ENCODE peak calls at places on chromosome 13, in eight cellular contexts. One of them, this sample, is unnamed.

GRCh38 chr13:42136518-42136917 is 88.1 kb downstream of the DGKH start:
- DNase-seq in stimulated activated CD4-positive, alpha-beta T cell treated with anti-CD3 and anti-CD28 coated beads, Interleukin-1b, Interleukin-23, amount 100 ng/mL, for 24 hours: no peak
- DNase-seq in psoas muscle: no peak
- DNase-seq in naive thymus-derived CD8-positive, alpha-beta T cell: no peak
- DNase-seq in AG08396: no peak
- DNase-seq in ELF-1: no peak
- DNase-seq in foreskin melanocyte: no peak
- DNase-seq in substantia nigra: no peak
- DNase-seq in this sample: no peak

GRCh38 chr13:91567485-91568207 is 169.2 kb downstream of the GPC5 start:
- DNase-seq in stimulated activated CD4-positive, alpha-beta T cell treated with anti-CD3 and anti-CD28 coated beads, Interleukin-1b, Interleukin-23, amount 100 ng/mL, for 24 hours: no peak
- DNase-seq in psoas muscle: no peak
- DNase-seq in naive thymus-derived CD8-positive, alpha-beta T cell: no peak
- DNase-seq in AG08396: no peak
- DNase-seq in ELF-1: no peak
- DNase-seq in foreskin melanocyte: peak
- DNase-seq in substantia nigra: no peak
- DNase-seq in this sample: no peak

GRCh38 chr13:19179916-19180315 is 1.7 kb downstream of the TUBA3C start:
- DNase-seq in stimulated activated CD4-positive, alpha-beta T cell treated with anti-CD3 and anti-CD28 coated beads, Interleukin-1b, Interleukin-23, amount 100 ng/mL, for 24 hours: no peak
- DNase-seq in psoas muscle: no peak
- DNase-seq in naive thymus-derived CD8-positive, alpha-beta T cell: no peak
- DNase-seq in AG08396: no peak
- DNase-seq in ELF-1: no peak
- DNase-seq in foreskin melanocyte: no peak
- DNase-seq in substantia nigra: no peak
- DNase-seq in this sample: no peak

GRCh38 chr13:80562423-80562822 is 221.5 kb upstream of the SPRY2 start:
- DNase-seq in stimulated activated CD4-positive, alpha-beta T cell treated with anti-CD3 and anti-CD28 coated beads, Interleukin-1b, Interleukin-23, amount 100 ng/mL, for 24 hours: no peak
- DNase-seq in psoas muscle: no peak
- DNase-seq in naive thymus-derived CD8-positive, alpha-beta T cell: no peak
- DNase-seq in AG08396: no peak
- DNase-seq in ELF-1: no peak
- DNase-seq in foreskin melanocyte: no peak
- DNase-seq in substantia nigra: no peak
- DNase-seq in this sample: no peak

GRCh38 chr13:42574435-42575311 is 721 bp downstream of the TNFSF11 start:
- DNase-seq in stimulated activated CD4-positive, alpha-beta T cell treated with anti-CD3 and anti-CD28 coated beads, Interleukin-1b, Interleukin-23, amount 100 ng/mL, for 24 hours: peak
- DNase-seq in psoas muscle: no peak
- DNase-seq in naive thymus-derived CD8-positive, alpha-beta T cell: no peak
- DNase-seq in AG08396: no peak
- DNase-seq in ELF-1: peak
- DNase-seq in foreskin melanocyte: no peak
- DNase-seq in substantia nigra: no peak
- DNase-seq in this sample: no peak

GRCh38 chr13:28394422-28394821 is 100.5 kb downstream of the FLT1 start:
- DNase-seq in stimulated activated CD4-positive, alpha-beta T cell treated with anti-CD3 and anti-CD28 coated beads, Interleukin-1b, Interleukin-23, amount 100 ng/mL, for 24 hours: no peak
- DNase-seq in psoas muscle: no peak
- DNase-seq in naive thymus-derived CD8-positive, alpha-beta T cell: no peak
- DNase-seq in AG08396: no peak
- DNase-seq in ELF-1: no peak
- DNase-seq in foreskin melanocyte: no peak
- DNase-seq in substantia nigra: no peak
- DNase-seq in this sample: peak

GRCh38 chr13:93690139-93690538 is 463.5 kb downstream of the GPC6 start:
- DNase-seq in stimulated activated CD4-positive, alpha-beta T cell treated with anti-CD3 and anti-CD28 coated beads, Interleukin-1b, Interleukin-23, amount 100 ng/mL, for 24 hours: no peak
- DNase-seq in psoas muscle: no peak
- DNase-seq in naive thymus-derived CD8-positive, alpha-beta T cell: no peak
- DNase-seq in AG08396: peak
- DNase-seq in ELF-1: peak
- DNase-seq in foreskin melanocyte: no peak
- DNase-seq in substantia nigra: no peak
- DNase-seq in this sample: no peak

GRCh38 chr13:99256283-99256682 is 1.9 kb downstream of the GPR18 start:
- DNase-seq in stimulated activated CD4-positive, alpha-beta T cell treated with anti-CD3 and anti-CD28 coated beads, Interleukin-1b, Interleukin-23, amount 100 ng/mL, for 24 hours: no peak
- DNase-seq in psoas muscle: no peak
- DNase-seq in naive thymus-derived CD8-positive, alpha-beta T cell: no peak
- DNase-seq in AG08396: no peak
- DNase-seq in ELF-1: no peak
- DNase-seq in foreskin melanocyte: no peak
- DNase-seq in substantia nigra: no peak
- DNase-seq in this sample: no peak

GRCh38 chr13:73200432-73200831 is 141.6 kb downstream of the KLF5 start:
- DNase-seq in stimulated activated CD4-positive, alpha-beta T cell treated with anti-CD3 and anti-CD28 coated beads, Interleukin-1b, Interleukin-23, amount 100 ng/mL, for 24 hours: no peak
- DNase-seq in psoas muscle: no peak
- DNase-seq in naive thymus-derived CD8-positive, alpha-beta T cell: no peak
- DNase-seq in AG08396: no peak
- DNase-seq in ELF-1: no peak
- DNase-seq in foreskin melanocyte: no peak
- DNase-seq in substantia nigra: no peak
- DNase-seq in this sample: no peak

GRCh38 chr13:111217661-111218060 is 102.6 kb downstream of the ARHGEF7 start:
- DNase-seq in stimulated activated CD4-positive, alpha-beta T cell treated with anti-CD3 and anti-CD28 coated beads, Interleukin-1b, Interleukin-23, amount 100 ng/mL, for 24 hours: no peak
- DNase-seq in psoas muscle: no peak
- DNase-seq in naive thymus-derived CD8-positive, alpha-beta T cell: no peak
- DNase-seq in AG08396: no peak
- DNase-seq in ELF-1: no peak
- DNase-seq in foreskin melanocyte: no peak
- DNase-seq in substantia nigra: no peak
- DNase-seq in this sample: no peak